ENCODE peak calls at places on chromosome 22, in ten cellular contexts. One of them, this sample, is unnamed.

GRCh38 chr22:48319321-48320047 is 1508.2 kb downstream of the BRD1 start:
- DNase-seq in CD8-positive, alpha-beta T cell: no peak
- DNase-seq in IMR-90: no peak
- DNase-seq in dorsolateral prefrontal cortex: no peak
- DNase-seq in astrocyte of the spinal cord: no peak
- DNase-seq in fibroblast of villous mesenchyme: no peak
- DNase-seq in Peyer's patch: no peak
- DNase-seq in psoas muscle: peak; percentile 26
- DNase-seq in tibial artery: peak; percentile 12
- DNase-seq in A549: no peak
- DNase-seq in this sample: no peak

GRCh38 chr22:18955696-18956095 is 19.6 kb upstream of the PRODH start:
- DNase-seq in Peyer's patch: no peak
- DNase-seq in CD8-positive, alpha-beta T cell: no peak
- DNase-seq in psoas muscle: peak; percentile 37
- DNase-seq in IMR-90: no peak
- DNase-seq in astrocyte of the spinal cord: no peak
- DNase-seq in dorsolateral prefrontal cortex: peak; percentile 22
- DNase-seq in tibial artery: no peak
- DNase-seq in A549: no peak
- DNase-seq in fibroblast of villous mesenchyme: no peak
- DNase-seq in this sample: no peak

GRCh38 chr22:49925525-49926128 is 7.2 kb downstream of the CRELD2 start:
- DNase-seq in astrocyte of the spinal cord: no peak
- DNase-seq in dorsolateral prefrontal cortex: no peak
- DNase-seq in IMR-90: no peak
- DNase-seq in fibroblast of villous mesenchyme: no peak
- DNase-seq in A549: no peak
- DNase-seq in tibial artery: no peak
- DNase-seq in psoas muscle: no peak
- DNase-seq in Peyer's patch: peak; percentile 85
- DNase-seq in CD8-positive, alpha-beta T cell: peak; percentile 77
- DNase-seq in this sample: no peak

GRCh38 chr22:40510965-40511364 is 125.6 kb downstream of the MRTFA start:
- DNase-seq in fibroblast of villous mesenchyme: no peak
- DNase-seq in tibial artery: no peak
- DNase-seq in psoas muscle: no peak
- DNase-seq in dorsolateral prefrontal cortex: no peak
- DNase-seq in A549: no peak
- DNase-seq in Peyer's patch: no peak
- DNase-seq in astrocyte of the spinal cord: peak; percentile 16
- DNase-seq in IMR-90: no peak
- DNase-seq in CD8-positive, alpha-beta T cell: no peak
- DNase-seq in this sample: no peak

GRCh38 chr22:39244496-39245129 is at the start of gene PDGFB:
- DNase-seq in Peyer's patch: no peak
- DNase-seq in psoas muscle: peak; percentile 68
- DNase-seq in fibroblast of villous mesenchyme: peak; percentile 31
- DNase-seq in IMR-90: no peak
- DNase-seq in CD8-positive, alpha-beta T cell: no peak
- DNase-seq in astrocyte of the spinal cord: no peak
- DNase-seq in dorsolateral prefrontal cortex: no peak
- DNase-seq in A549: peak; percentile 60
- DNase-seq in tibial artery: peak; percentile 44
- DNase-seq in this sample: no peak

GRCh38 chr22:47175151-47175760 is 412.8 kb downstream of the TBC1D22A start:
- DNase-seq in Peyer's patch: no peak
- DNase-seq in IMR-90: peak; percentile 88
- DNase-seq in tibial artery: peak; percentile 11
- DNase-seq in CD8-positive, alpha-beta T cell: no peak
- DNase-seq in astrocyte of the spinal cord: no peak
- DNase-seq in dorsolateral prefrontal cortex: no peak
- DNase-seq in A549: no peak
- DNase-seq in psoas muscle: peak; percentile 50
- DNase-seq in fibroblast of villous mesenchyme: peak; percentile 59
- DNase-seq in this sample: peak; percentile 49

GRCh38 chr22:35642305-35642741 is 5.9 kb upstream of the APOL6 start:
- DNase-seq in A549: no peak
- DNase-seq in astrocyte of the spinal cord: no peak
- DNase-seq in psoas muscle: peak; percentile 55
- DNase-seq in tibial artery: no peak
- DNase-seq in CD8-positive, alpha-beta T cell: no peak
- DNase-seq in fibroblast of villous mesenchyme: peak; percentile 43
- DNase-seq in IMR-90: peak; percentile 46
- DNase-seq in Peyer's patch: peak; percentile 4
- DNase-seq in dorsolateral prefrontal cortex: no peak
- DNase-seq in this sample: peak; percentile 25

GRCh38 chr22:26937213-26937612 is 279.8 kb downstream of the MIAT start:
- DNase-seq in CD8-positive, alpha-beta T cell: no peak
- DNase-seq in tibial artery: no peak
- DNase-seq in astrocyte of the spinal cord: no peak
- DNase-seq in A549: no peak
- DNase-seq in IMR-90: no peak
- DNase-seq in Peyer's patch: no peak
- DNase-seq in fibroblast of villous mesenchyme: no peak
- DNase-seq in dorsolateral prefrontal cortex: no peak
- DNase-seq in psoas muscle: no peak
- DNase-seq in this sample: no peak

GRCh38 chr22:48357961-48358360 is 1469.7 kb downstream of the BRD1 start:
- DNase-seq in tibial artery: no peak
- DNase-seq in dorsolateral prefrontal cortex: no peak
- DNase-seq in psoas muscle: peak; percentile 5
- DNase-seq in fibroblast of villous mesenchyme: no peak
- DNase-seq in IMR-90: no peak
- DNase-seq in Peyer's patch: no peak
- DNase-seq in astrocyte of the spinal cord: no peak
- DNase-seq in A549: no peak
- DNase-seq in CD8-positive, alpha-beta T cell: no peak
- DNase-seq in this sample: no peak

GRCh38 chr22:20968281-20968977 is 1.4 kb downstream of the AIFM3 start:
- DNase-seq in IMR-90: no peak
- DNase-seq in dorsolateral prefrontal cortex: no peak
- DNase-seq in tibial artery: no peak
- DNase-seq in fibroblast of villous mesenchyme: no peak
- DNase-seq in CD8-positive, alpha-beta T cell: no peak
- DNase-seq in psoas muscle: no peak
- DNase-seq in Peyer's patch: no peak
- DNase-seq in A549: no peak
- DNase-seq in astrocyte of the spinal cord: no peak
- DNase-seq in this sample: no peak
- H3K4me3 ChIP-seq in IMR-90: no peak overlapping the region
- H3K4me3 ChIP-seq in dorsolateral prefrontal cortex: peak overlapping the region; percentile 43
- H3K4me3 ChIP-seq in tibial artery: no peak overlapping the region
- H3K4me3 ChIP-seq in fibroblast of villous mesenchyme: no peak overlapping the region
- H3K4me3 ChIP-seq in CD8-positive, alpha-beta T cell: no peak overlapping the region
- H3K4me3 ChIP-seq in psoas muscle: no peak overlapping the region
- H3K4me3 ChIP-seq in Peyer's patch: no peak overlapping the region
- H3K4me3 ChIP-seq in A549: no peak overlapping the region
- H3K4me3 ChIP-seq in astrocyte of the spinal cord: no peak overlapping the region
- H3K4me3 ChIP-seq in this sample: no peak overlapping the region

DNA sequence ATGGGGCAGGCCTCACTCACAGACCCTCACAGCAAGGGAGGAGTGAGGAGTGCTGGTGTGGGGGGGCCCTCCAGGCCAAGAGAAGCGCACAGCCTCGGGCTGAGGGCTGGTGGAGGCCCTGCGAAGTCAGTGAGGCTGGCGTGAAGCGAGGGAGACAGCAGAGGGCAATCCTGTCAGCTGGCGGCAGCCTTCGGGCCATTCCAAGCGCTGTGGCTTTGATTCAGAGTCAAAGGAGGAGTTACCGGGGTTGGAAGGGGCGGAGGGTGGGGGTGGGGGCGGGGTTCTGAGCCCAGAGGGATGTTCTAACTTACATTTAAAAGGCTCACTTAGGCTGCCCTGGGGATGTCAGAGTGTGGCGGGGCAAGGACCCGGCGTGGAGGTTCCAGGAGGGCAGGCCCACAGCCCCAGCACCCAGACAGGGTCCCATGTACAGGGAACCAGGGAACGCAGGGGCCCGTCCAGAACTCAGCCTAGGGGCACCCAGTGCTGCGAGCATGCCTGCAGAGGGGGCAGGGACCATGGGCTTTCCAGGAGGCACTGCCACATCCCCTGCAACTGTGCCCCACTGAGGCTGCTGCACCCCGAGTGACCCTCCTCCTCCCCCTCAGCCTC is 39.5 kb upstream of the TTLL12 start:
- DNase-seq in Peyer's patch: no peak
- DNase-seq in tibial artery: no peak
- DNase-seq in psoas muscle: no peak
- DNase-seq in fibroblast of villous mesenchyme: peak; percentile 27
- DNase-seq in IMR-90: peak; percentile 22
- DNase-seq in dorsolateral prefrontal cortex: no peak
- DNase-seq in A549: no peak
- DNase-seq in astrocyte of the spinal cord: peak; percentile 5
- DNase-seq in CD8-positive, alpha-beta T cell: no peak
- DNase-seq in this sample: peak; percentile 40
- TF ChIP-seq CTCF in Peyer's patch: no peak
- TF ChIP-seq CTCF in tibial artery: no peak
- TF ChIP-seq CTCF in psoas muscle: no peak
- TF ChIP-seq CTCF in fibroblast of villous mesenchyme: peak; percentile 21
- TF ChIP-seq CTCF in IMR-90: no peak
- TF ChIP-seq CTCF in dorsolateral prefrontal cortex: no peak
- TF ChIP-seq CTCF in A549: no peak
- TF ChIP-seq CTCF in astrocyte of the spinal cord: no peak
- TF ChIP-seq CTCF in CD8-positive, alpha-beta T cell: no peak
- TF ChIP-seq CTCF in this sample: peak; percentile 28

GRCh38 chr22:30266445-30267381 is at the start of gene OSM:
- DNase-seq in fibroblast of villous mesenchyme: no peak
- DNase-seq in CD8-positive, alpha-beta T cell: peak; percentile 69
- DNase-seq in psoas muscle: peak; percentile 83
- DNase-seq in A549: no peak
- DNase-seq in IMR-90: no peak
- DNase-seq in astrocyte of the spinal cord: no peak
- DNase-seq in Peyer's patch: peak; percentile 82
- DNase-seq in dorsolateral prefrontal cortex: peak; percentile 50
- DNase-seq in tibial artery: peak; percentile 70
- DNase-seq in this sample: no peak
- H3K4me3 ChIP-seq in fibroblast of villous mesenchyme: no peak within 1 kb of the TSS
- H3K4me3 ChIP-seq in CD8-positive, alpha-beta T cell: peak within 1 kb of the TSS; percentile 86
- H3K4me3 ChIP-seq in psoas muscle: peak within 1 kb of the TSS; percentile 43
- H3K4me3 ChIP-seq in A549: no peak within 1 kb of the TSS
- H3K4me3 ChIP-seq in IMR-90: no peak within 1 kb of the TSS
- H3K4me3 ChIP-seq in astrocyte of the spinal cord: no peak within 1 kb of the TSS
- H3K4me3 ChIP-seq in Peyer's patch: peak within 1 kb of the TSS; percentile 52
- H3K4me3 ChIP-seq in dorsolateral prefrontal cortex: peak within 1 kb of the TSS; percentile 40
- H3K4me3 ChIP-seq in tibial artery: peak within 1 kb of the TSS; percentile 26
- H3K4me3 ChIP-seq in this sample: no peak within 1 kb of the TSS

DNA sequence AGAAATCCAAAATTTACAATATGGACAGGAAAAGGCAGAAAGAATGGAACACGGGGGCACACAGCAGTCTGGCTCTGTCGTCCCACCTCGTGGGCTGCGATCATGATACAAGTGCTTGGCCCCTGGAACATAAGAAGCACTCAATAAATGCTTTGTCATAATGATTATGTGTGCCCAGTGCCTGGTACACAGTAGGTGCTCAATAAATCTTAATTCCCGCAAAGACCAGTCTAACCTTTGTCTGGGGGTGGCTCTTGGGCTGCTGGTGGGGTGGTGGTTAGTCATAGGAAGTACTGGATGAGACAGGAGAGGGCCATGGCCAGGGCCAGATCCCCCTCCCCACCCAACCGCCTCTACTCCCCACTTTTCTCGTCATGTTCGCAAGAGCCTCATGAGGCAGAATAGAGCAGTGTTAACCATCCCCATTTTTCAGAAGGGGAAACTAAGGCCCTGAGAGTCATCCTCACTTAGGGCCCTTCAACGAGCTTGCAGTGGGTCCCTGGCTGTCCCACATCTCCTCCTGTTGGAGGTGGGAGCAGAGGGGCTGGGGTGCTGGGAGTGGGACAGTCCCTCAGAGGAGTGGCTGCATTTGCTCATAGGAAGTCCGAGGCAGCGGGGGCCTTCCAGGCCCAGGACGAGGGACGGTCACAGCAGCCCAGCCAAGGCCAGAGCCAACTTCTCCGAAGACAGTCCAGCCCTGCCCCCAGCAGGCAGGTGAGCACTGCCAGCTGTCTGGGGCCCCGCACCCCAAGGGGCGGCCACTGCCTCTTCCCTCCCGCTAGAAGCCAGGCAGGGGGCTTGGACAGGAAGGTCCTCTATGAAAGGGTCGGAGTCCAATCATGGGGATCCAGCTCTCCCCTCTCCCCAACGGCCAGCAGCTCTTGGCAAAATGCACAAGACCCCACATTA is 36.1 kb downstream of the TRIOBP start:
- DNase-seq in CD8-positive, alpha-beta T cell: no peak
- DNase-seq in fibroblast of villous mesenchyme: no peak
- DNase-seq in Peyer's patch: no peak
- DNase-seq in IMR-90: no peak
- DNase-seq in dorsolateral prefrontal cortex: no peak
- DNase-seq in tibial artery: no peak
- DNase-seq in astrocyte of the spinal cord: no peak
- DNase-seq in A549: no peak
- DNase-seq in psoas muscle: no peak
- DNase-seq in this sample: no peak
- TF ChIP-seq CTCF in CD8-positive, alpha-beta T cell: no peak
- TF ChIP-seq CTCF in fibroblast of villous mesenchyme: no peak
- TF ChIP-seq CTCF in Peyer's patch: no peak
- TF ChIP-seq CTCF in IMR-90: no peak
- TF ChIP-seq CTCF in dorsolateral prefrontal cortex: no peak
- TF ChIP-seq CTCF in tibial artery: no peak
- TF ChIP-seq CTCF in astrocyte of the spinal cord: no peak
- TF ChIP-seq CTCF in A549: no peak
- TF ChIP-seq CTCF in psoas muscle: no peak
- TF ChIP-seq CTCF in this sample: no peak

DNA sequence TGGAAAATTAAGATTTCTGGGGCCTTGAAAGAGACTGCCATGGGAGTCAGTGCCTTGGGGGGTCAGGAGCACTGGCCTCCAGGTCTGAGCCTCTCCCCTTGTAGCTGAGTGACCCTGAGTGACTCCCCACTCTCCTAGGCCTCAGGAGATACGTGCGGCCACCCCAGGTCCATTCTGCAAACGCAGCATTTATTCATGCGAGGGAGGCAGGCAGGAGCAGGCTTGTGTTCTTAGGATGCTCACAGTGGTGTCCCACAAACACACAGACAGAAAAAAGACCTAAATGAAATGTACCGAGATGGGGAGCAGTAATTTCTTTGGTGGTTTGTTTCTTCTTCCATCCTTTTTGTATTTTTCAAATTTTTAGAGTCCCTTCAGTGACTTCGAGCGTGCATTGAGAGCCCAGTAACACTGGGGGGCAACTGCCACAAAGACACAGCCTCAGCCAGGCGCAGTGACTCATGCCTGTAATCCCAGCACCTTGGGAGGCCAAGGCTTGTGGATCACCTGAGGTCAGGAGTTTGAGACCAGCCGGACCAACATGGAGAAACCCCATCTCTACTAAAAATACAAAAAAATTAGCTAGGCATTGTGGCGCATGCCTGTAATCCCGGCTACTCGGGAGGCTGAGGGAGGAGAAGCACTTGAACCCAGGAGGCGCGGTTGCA is 22.9 kb upstream of the PRR5 start:
- DNase-seq in psoas muscle: no peak
- DNase-seq in Peyer's patch: no peak
- DNase-seq in dorsolateral prefrontal cortex: no peak
- DNase-seq in IMR-90: no peak
- DNase-seq in A549: no peak
- DNase-seq in fibroblast of villous mesenchyme: no peak
- DNase-seq in astrocyte of the spinal cord: no peak
- DNase-seq in CD8-positive, alpha-beta T cell: no peak
- DNase-seq in tibial artery: no peak
- DNase-seq in this sample: no peak
- H3K4me3 ChIP-seq in psoas muscle: no peak overlapping the region
- H3K4me3 ChIP-seq in Peyer's patch: no peak overlapping the region
- H3K4me3 ChIP-seq in dorsolateral prefrontal cortex: no peak overlapping the region
- H3K4me3 ChIP-seq in IMR-90: no peak overlapping the region
- H3K4me3 ChIP-seq in A549: no peak overlapping the region
- H3K4me3 ChIP-seq in fibroblast of villous mesenchyme: no peak overlapping the region
- H3K4me3 ChIP-seq in astrocyte of the spinal cord: no peak overlapping the region
- H3K4me3 ChIP-seq in CD8-positive, alpha-beta T cell: no peak overlapping the region
- H3K4me3 ChIP-seq in tibial artery: no peak overlapping the region
- H3K4me3 ChIP-seq in this sample: no peak overlapping the region